ENCODE peak calls at places on chromosomes 2 and 18, in ten cellular contexts. One of them, this sample, is unnamed.
A peak's percentile ranks its signal among the peaks of the same experiment; 100 is the strongest.

GRCh38 chr2:48315847-48316194 is 214.1 kb upstream of the STON1 start:
- DNase-seq in NCI-H1694 treated with DMSO at 0.1 percent for 48 hours: peak; percentile 32
- DNase-seq in pons: no peak
- DNase-seq in sciatic nerve: no peak
- DNase-seq in A172: peak; percentile 21
- DNase-seq in kidney tubule cell: peak; percentile 40
- DNase-seq in NCI-H524 treated with DMSO at 0.1 percent for 48 hours: no peak
- DNase-seq in T-cell: peak; percentile 20
- DNase-seq in stimulated activated CD8-positive, alpha-beta memory T cell treated with anti-CD3 and anti-CD28 coated beads, Interleukin-7, amount 100 ng/mL, for 1 hour: no peak
- DNase-seq in ELF-1: peak; percentile 60
- DNase-seq in this sample: no peak

GRCh38 chr2:160454070-160454797 is 39.4 kb downstream of the RBMS1 start:
- DNase-seq in NCI-H1694 treated with DMSO at 0.1 percent for 48 hours: no peak
- DNase-seq in pons: no peak
- DNase-seq in sciatic nerve: no peak
- DNase-seq in A172: no peak
- DNase-seq in kidney tubule cell: no peak
- DNase-seq in NCI-H524 treated with DMSO at 0.1 percent for 48 hours: no peak
- DNase-seq in T-cell: no peak
- DNase-seq in stimulated activated CD8-positive, alpha-beta memory T cell treated with anti-CD3 and anti-CD28 coated beads, Interleukin-7, amount 100 ng/mL, for 1 hour: no peak
- DNase-seq in ELF-1: no peak
- DNase-seq in this sample: no peak

GRCh38 chr2:150544731-150545130 is 57.3 kb upstream of the RND3 start:
- DNase-seq in NCI-H1694 treated with DMSO at 0.1 percent for 48 hours: no peak
- DNase-seq in pons: no peak
- DNase-seq in sciatic nerve: no peak
- DNase-seq in A172: no peak
- DNase-seq in kidney tubule cell: no peak
- DNase-seq in NCI-H524 treated with DMSO at 0.1 percent for 48 hours: no peak
- DNase-seq in T-cell: no peak
- DNase-seq in stimulated activated CD8-positive, alpha-beta memory T cell treated with anti-CD3 and anti-CD28 coated beads, Interleukin-7, amount 100 ng/mL, for 1 hour: no peak
- DNase-seq in ELF-1: no peak
- DNase-seq in this sample: no peak

GRCh38 chr2:113211226-113212105 is 37.7 kb downstream of the PSD4 start:
- DNase-seq in NCI-H1694 treated with DMSO at 0.1 percent for 48 hours: no peak
- DNase-seq in pons: peak; percentile 34
- DNase-seq in sciatic nerve: no peak
- DNase-seq in A172: peak; percentile 95
- DNase-seq in kidney tubule cell: peak; percentile 83
- DNase-seq in NCI-H524 treated with DMSO at 0.1 percent for 48 hours: no peak
- DNase-seq in T-cell: no peak
- DNase-seq in stimulated activated CD8-positive, alpha-beta memory T cell treated with anti-CD3 and anti-CD28 coated beads, Interleukin-7, amount 100 ng/mL, for 1 hour: no peak
- DNase-seq in ELF-1: peak; percentile 37
- DNase-seq in this sample: peak; percentile 70

GRCh38 chr2:82797469-82797868 is 1661.6 kb downstream of the SUCLG1 start:
- DNase-seq in NCI-H1694 treated with DMSO at 0.1 percent for 48 hours: no peak
- DNase-seq in pons: no peak
- DNase-seq in sciatic nerve: no peak
- DNase-seq in A172: no peak
- DNase-seq in kidney tubule cell: no peak
- DNase-seq in NCI-H524 treated with DMSO at 0.1 percent for 48 hours: no peak
- DNase-seq in T-cell: no peak
- DNase-seq in stimulated activated CD8-positive, alpha-beta memory T cell treated with anti-CD3 and anti-CD28 coated beads, Interleukin-7, amount 100 ng/mL, for 1 hour: no peak
- DNase-seq in ELF-1: no peak
- DNase-seq in this sample: no peak

GRCh38 chr2:15748736-15749323 is 157.2 kb downstream of the DDX1 start:
- DNase-seq in NCI-H1694 treated with DMSO at 0.1 percent for 48 hours: peak; percentile 13
- DNase-seq in pons: no peak
- DNase-seq in sciatic nerve: no peak
- DNase-seq in A172: no peak
- DNase-seq in kidney tubule cell: peak; percentile 29
- DNase-seq in NCI-H524 treated with DMSO at 0.1 percent for 48 hours: no peak
- DNase-seq in T-cell: no peak
- DNase-seq in stimulated activated CD8-positive, alpha-beta memory T cell treated with anti-CD3 and anti-CD28 coated beads, Interleukin-7, amount 100 ng/mL, for 1 hour: no peak
- DNase-seq in ELF-1: peak; percentile 93
- DNase-seq in this sample: peak; percentile 57

GRCh38 chr2:190666895-190667294 is 18.0 kb downstream of the NAB1 start:
- DNase-seq in NCI-H1694 treated with DMSO at 0.1 percent for 48 hours: no peak
- DNase-seq in pons: no peak
- DNase-seq in sciatic nerve: no peak
- DNase-seq in A172: no peak
- DNase-seq in kidney tubule cell: no peak
- DNase-seq in NCI-H524 treated with DMSO at 0.1 percent for 48 hours: no peak
- DNase-seq in T-cell: no peak
- DNase-seq in stimulated activated CD8-positive, alpha-beta memory T cell treated with anti-CD3 and anti-CD28 coated beads, Interleukin-7, amount 100 ng/mL, for 1 hour: no peak
- DNase-seq in ELF-1: no peak
- DNase-seq in this sample: no peak

GRCh38 chr2:156864230-156864629 is 393.3 kb upstream of the GALNT5 start:
- DNase-seq in NCI-H1694 treated with DMSO at 0.1 percent for 48 hours: peak; percentile 98
- DNase-seq in pons: no peak
- DNase-seq in sciatic nerve: no peak
- DNase-seq in A172: no peak
- DNase-seq in kidney tubule cell: no peak
- DNase-seq in NCI-H524 treated with DMSO at 0.1 percent for 48 hours: peak; percentile 62
- DNase-seq in T-cell: no peak
- DNase-seq in stimulated activated CD8-positive, alpha-beta memory T cell treated with anti-CD3 and anti-CD28 coated beads, Interleukin-7, amount 100 ng/mL, for 1 hour: no peak
- DNase-seq in ELF-1: no peak
- DNase-seq in this sample: no peak

GRCh38 chr2:232547991-232548390 is 2.4 kb downstream of the TIGD1 start:
- DNase-seq in NCI-H1694 treated with DMSO at 0.1 percent for 48 hours: no peak
- DNase-seq in pons: no peak
- DNase-seq in sciatic nerve: no peak
- DNase-seq in A172: no peak
- DNase-seq in kidney tubule cell: no peak
- DNase-seq in NCI-H524 treated with DMSO at 0.1 percent for 48 hours: no peak
- DNase-seq in T-cell: no peak
- DNase-seq in stimulated activated CD8-positive, alpha-beta memory T cell treated with anti-CD3 and anti-CD28 coated beads, Interleukin-7, amount 100 ng/mL, for 1 hour: no peak
- DNase-seq in ELF-1: no peak
- DNase-seq in this sample: no peak

GRCh38 chr2:159788218-159788617 is 9.8 kb downstream of the CD302 start:
- DNase-seq in NCI-H1694 treated with DMSO at 0.1 percent for 48 hours: no peak
- DNase-seq in pons: no peak
- DNase-seq in sciatic nerve: no peak
- DNase-seq in A172: no peak
- DNase-seq in kidney tubule cell: no peak
- DNase-seq in NCI-H524 treated with DMSO at 0.1 percent for 48 hours: no peak
- DNase-seq in T-cell: no peak
- DNase-seq in stimulated activated CD8-positive, alpha-beta memory T cell treated with anti-CD3 and anti-CD28 coated beads, Interleukin-7, amount 100 ng/mL, for 1 hour: no peak
- DNase-seq in ELF-1: no peak
- DNase-seq in this sample: no peak

GRCh38 chr18:61203151-61203550 is 130.1 kb upstream of the CDH20 start:
- DNase-seq in NCI-H1694 treated with DMSO at 0.1 percent for 48 hours: no peak
- DNase-seq in pons: no peak
- DNase-seq in sciatic nerve: no peak
- DNase-seq in A172: peak; percentile 0
- DNase-seq in kidney tubule cell: no peak
- DNase-seq in NCI-H524 treated with DMSO at 0.1 percent for 48 hours: no peak
- DNase-seq in T-cell: no peak
- DNase-seq in stimulated activated CD8-positive, alpha-beta memory T cell treated with anti-CD3 and anti-CD28 coated beads, Interleukin-7, amount 100 ng/mL, for 1 hour: no peak
- DNase-seq in ELF-1: no peak
- DNase-seq in this sample: no peak

This sample was measured in cardiac septum.